ENCODE peak calls at places on chromosomes 6 and 20, in seven cellular contexts. P is spleen, L is T-helper 17 cell, U is Panc1, J is GOT3, D is non-pigmented ciliary epithelial cell, O is NCI-H187 treated with DMSO at 0.1 percent for 48 hours. A is an unnamed sample.

GRCh38 chr6:134551245-134551960 is 233.5 kb upstream of the SGK1 start:
- DNase-seq in P (no peak), L (no peak), U (peak), J (no peak), D (peak), O (no peak), A (peak)

GRCh38 chr6:119742188-119742803 is 392.7 kb upstream of the MAN1A1 start:
- DNase-seq in P (peak), L (no peak), U (peak), J (peak), D (peak), O (no peak), A (no peak)

GRCh38 chr6:38184041-38184779 is 364.7 kb downstream of the ZFAND3 start:
- DNase-seq in P (peak), L (no peak), U (no peak), J (no peak), D (no peak), O (no peak), A (no peak)

GRCh38 chr6:13978787-13979186 is 54.0 kb downstream of the RNF182 start:
- DNase-seq in P (no peak), L (no peak), U (no peak), J (no peak), D (no peak), O (no peak), A (no peak)

GRCh38 chr6:43246301-43247114 is 3.2 kb downstream of the TTBK1 start:
- DNase-seq in P (peak), L (no peak), U (no peak), J (no peak), D (no peak), O (no peak), A (no peak)

GRCh38 chr20:10524643-10525042 is 89.5 kb downstream of the SLX4IP start:
- DNase-seq in P (no peak), L (no peak), U (no peak), J (no peak), D (no peak), O (no peak), A (no peak)

GRCh38 chr6:354631-355280 is 36.8 kb upstream of the IRF4 start:
- DNase-seq in P (peak), L (no peak), U (no peak), J (no peak), D (no peak), O (no peak), A (no peak)

GRCh38 chr6:120077489-120077888 is 727.9 kb upstream of the MAN1A1 start:
- DNase-seq in P (no peak), L (no peak), U (no peak), J (no peak), D (no peak), O (no peak), A (no peak)

GRCh38 chr6:85402922-85403321 is 47.0 kb upstream of the NT5E start:
- DNase-seq in P (no peak), L (no peak), U (no peak), J (no peak), D (no peak), O (no peak), A (no peak)

GRCh38 chr20:25495189-25495824 is 87.8 kb downstream of the GINS1 start:
- DNase-seq in P (no peak), L (no peak), U (no peak), J (no peak), D (no peak), O (no peak), A (no peak)

GRCh38 chr6:159082039-159082815 is 37.4 kb upstream of the TAGAP start:
- DNase-seq in P (no peak), L (no peak), U (no peak), J (no peak), D (no peak), O (no peak), A (no peak)